ENCODE peak calls at places on chromosomes 6 and 20, in six cellular contexts. P is fibroblast of lung, U is mucosa of descending colon, G is esophagus squamous epithelium, F is omental fat pad, M is D721Med. W is an unnamed sample.

GRCh38 chr6:130513770-130514169 is 148.0 kb downstream of the TMEM200A start:
- DNase-seq in P (peak; percentile 98), U (no peak), G (no peak), F (no peak), M (no peak), W (peak; percentile 90)

GRCh38 chr6:36202101-36202500 is 5.6 kb downstream of the BRPF3 start:
- DNase-seq in P (no peak), U (no peak), G (no peak), F (no peak), M (no peak), W (no peak)

GRCh38 chr6:90222008-90222407 is 74.6 kb downstream of the BACH2 start:
- DNase-seq in P (no peak), U (no peak), G (no peak), F (no peak), M (no peak), W (no peak)

GRCh38 chr6:3698021-3698420 is 53.5 kb downstream of the PXDC1 start:
- DNase-seq in P (peak; percentile 86), U (no peak), G (no peak), F (no peak), M (no peak), W (peak; percentile 12)

GRCh38 chr6:52707963-52708680 is 37.2 kb downstream of the TMEM14A start:
- DNase-seq in P (no peak), U (no peak), G (no peak), F (no peak), M (no peak), W (no peak)

GRCh38 chr20:4726710-4727391 is 5.1 kb downstream of the PRND start:
- DNase-seq in P (peak; percentile 72), U (no peak), G (no peak), F (no peak), M (no peak), W (peak; percentile 70)

GRCh38 chr6:157728183-157728881 is 94.7 kb upstream of the SNX9 start:
- DNase-seq in P (no peak), U (no peak), G (no peak), F (no peak), M (no peak), W (no peak)

GRCh38 chr6:152642578-152643375 is 5.6 kb upstream of the SYNE1 start:
- DNase-seq in P (peak; percentile 36), U (no peak), G (no peak), F (no peak), M (no peak), W (peak; percentile 67)

GRCh38 chr20:44646023-44646640 is 5.4 kb downstream of the ADA start:
- DNase-seq in P (peak; percentile 71), U (no peak), G (no peak), F (no peak), M (no peak), W (no peak)

GRCh38 chr6:36383608-36384007 is 3.9 kb downstream of the ETV7 start:
- DNase-seq in P (no peak), U (no peak), G (no peak), F (no peak), M (no peak), W (no peak)

GRCh38 chr6:54085526-54085925 is 25.7 kb upstream of the MLIP start:
- DNase-seq in P (peak; percentile 86), U (no peak), G (no peak), F (no peak), M (no peak), W (peak; percentile 65)

GRCh38 chr20:33348136-33348937 is 53.0 kb downstream of the CDK5RAP1 start:
- DNase-seq in P (no peak), U (no peak), G (no peak), F (no peak), M (no peak), W (no peak)

GRCh38 chr20:54093423-54094267 is 23.3 kb upstream of the BCAS1 start:
- DNase-seq in P (no peak), U (no peak), G (no peak), F (no peak), M (no peak), W (no peak)

GRCh38 chr6:164322533-164322932 is 908.0 kb downstream of the QKI start:
- DNase-seq in P (peak; percentile 91), U (no peak), G (no peak), F (no peak), M (no peak), W (peak; percentile 51)

GRCh38 chr6:129502261-129502660 is 207.7 kb downstream of the ARHGAP18 start:
- DNase-seq in P (peak; percentile 59), U (no peak), G (no peak), F (no peak), M (no peak), W (peak; percentile 20)

GRCh38 chr6:168563656-168564055 is 122.7 kb downstream of the SMOC2 start:
- DNase-seq in P (no peak), U (no peak), G (no peak), F (no peak), M (no peak), W (no peak)

GRCh38 chr20:43243672-43244269 is 54.1 kb upstream of the PTPRT start:
- DNase-seq in P (no peak), U (no peak), G (no peak), F (no peak), M (no peak), W (no peak)

GRCh38 chr20:20593447-20594170 is 118.8 kb downstream of the RALGAPA2 start:
- DNase-seq in P (peak; percentile 48), U (no peak), G (no peak), F (no peak), M (no peak), W (peak; percentile 50)

GRCh38 chr6:53335224-53335994 is 13.3 kb downstream of the ELOVL5 start:
- DNase-seq in P (no peak), U (no peak), G (peak; percentile 39), F (no peak), M (no peak), W (no peak)

GRCh38 chr6:144283781-144284473 is 1.2 kb upstream of the UTRN start:
- DNase-seq in P (peak; percentile 37), U (no peak), G (no peak), F (no peak), M (no peak), W (peak; percentile 28)

GRCh38 chr6:30352550-30352949 is 7.6 kb downstream of the RPP21 start:
- DNase-seq in P (no peak), U (no peak), G (no peak), F (no peak), M (no peak), W (no peak)

GRCh38 chr20:1644101-1644962 is 13.2 kb downstream of the SIRPG start:
- DNase-seq in P (no peak), U (no peak), G (no peak), F (no peak), M (no peak), W (no peak)

GRCh38 chr6:116412270-116412669 is 41.5 kb downstream of the DSE start:
- DNase-seq in P (no peak), U (no peak), G (no peak), F (no peak), M (no peak), W (peak; percentile 46)

GRCh38 chr6:3610206-3610605 is 141.3 kb downstream of the PXDC1 start:
- DNase-seq in P (peak; percentile 35), U (no peak), G (no peak), F (no peak), M (no peak), W (peak; percentile 9)

GRCh38 chr20:61936701-61937131 is 129.0 kb downstream of the TAF4 start:
- DNase-seq in P (no peak), U (peak; percentile 6), G (no peak), F (no peak), M (no peak), W (no peak)

GRCh38 chr20:45897692-45898091 is 6.6 kb downstream of the CTSA start:
- DNase-seq in P (no peak), U (no peak), G (no peak), F (no peak), M (no peak), W (no peak)

GRCh38 chr6:110284877-110285276 is 73.3 kb downstream of the METTL24 start:
- DNase-seq in P (no peak), U (no peak), G (no peak), F (no peak), M (no peak), W (peak; percentile 8)

GRCh38 chr20:64238115-64238825 is 17.3 kb upstream of the PCMTD2 start:
- DNase-seq in P (no peak), U (peak; percentile 4), G (no peak), F (no peak), M (no peak), W (no peak)
- TF ChIP-seq CTCF in P (no peak), U (no peak), G (no peak), F (no peak), M (no peak), W (no peak)

GRCh38 chr6:38806271-38806670 is 91.2 kb downstream of the DNAH8 start:
- DNase-seq in P (no peak), U (no peak), G (no peak), F (no peak), M (no peak), W (no peak)
- TF ChIP-seq CTCF in P (no peak), U (no peak), G (no peak), F (no peak), M (no peak), W (no peak)

DNA sequence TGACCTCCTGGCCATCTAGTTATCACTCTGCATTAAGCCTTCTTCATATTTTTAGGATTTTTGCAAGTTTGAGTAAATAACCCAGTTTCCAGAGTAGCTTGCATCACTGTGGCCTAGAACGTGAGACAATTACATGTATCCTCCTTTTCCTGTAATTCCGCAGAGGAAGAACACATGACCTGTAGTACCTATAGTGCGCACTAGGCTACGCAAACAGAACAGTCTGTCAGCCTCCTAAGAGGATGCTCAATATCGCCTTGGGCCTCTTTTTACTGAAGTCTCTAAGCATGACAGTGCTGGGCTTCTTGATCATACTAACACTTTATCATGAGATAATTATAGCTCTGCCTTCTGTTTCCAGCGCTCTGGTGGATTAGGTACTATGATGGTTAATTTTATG is 20.2 kb upstream of the NR2E1 start:
- DNase-seq in P (no peak), U (no peak), G (no peak), F (no peak), M (no peak), W (no peak)
- TF ChIP-seq CTCF in P (no peak), U (no peak), G (no peak), F (no peak), M (peak; percentile 4), W (no peak)

GRCh38 chr6:159106627-159107241 is 61.9 kb upstream of the TAGAP start:
- DNase-seq in P (peak; percentile 63), U (peak; percentile 80), G (no peak), F (peak; percentile 67), M (no peak), W (peak; percentile 44)

GRCh38 chr6:159104163-159104885 is 59.5 kb upstream of the TAGAP start:
- DNase-seq in P (peak; percentile 20), U (peak; percentile 80), G (no peak), F (no peak), M (peak; percentile 81), W (peak; percentile 35)

GRCh38 chr6:159103396-159104162 is 58.8 kb upstream of the TAGAP start:
- DNase-seq in P (no peak), U (no peak), G (no peak), F (no peak), M (no peak), W (no peak)

GRCh38 chr6:159105716-159106115 is 60.9 kb upstream of the TAGAP start:
- DNase-seq in P (no peak), U (no peak), G (no peak), F (no peak), M (no peak), W (no peak)

DNA sequence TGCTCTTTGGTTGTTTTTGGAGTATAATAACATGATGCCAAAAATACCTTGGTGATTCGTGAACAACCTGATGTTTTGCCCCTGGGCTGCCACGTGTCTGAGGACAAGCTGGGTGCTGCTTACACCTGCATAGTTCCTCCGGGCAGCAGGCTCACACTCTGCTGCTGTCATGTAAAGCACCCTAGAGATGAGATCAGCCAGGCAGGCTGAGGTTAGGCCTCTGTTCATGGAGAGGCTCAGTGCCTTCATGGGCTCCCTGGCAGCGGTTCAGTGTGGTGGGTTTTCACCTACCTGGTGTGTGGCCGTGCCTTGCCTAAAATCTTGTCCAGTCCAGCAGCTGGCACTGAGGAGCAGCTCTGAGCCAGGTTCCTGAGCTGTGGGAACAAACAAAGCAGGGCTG is 60.1 kb upstream of the TAGAP start:
- DNase-seq in P (no peak), U (no peak), G (no peak), F (no peak), M (no peak), W (no peak)
- TF ChIP-seq CTCF in P (no peak), U (no peak), G (no peak), F (no peak), M (no peak), W (no peak)